ENCODE peak calls at places on chromosomes 12 and 14, in six cellular contexts. P is pancreas; R is A549; V is PC-3; U is CD8-positive, alpha-beta T cell; Z is GM23338. J is an unnamed sample.

GRCh38 chr14:61812347-61813100 is 50.3 kb downstream of the SNAPC1 start:
- DNase-seq in P (no peak), R (no peak), V (no peak), U (no peak), Z (peak), J (no peak)

GRCh38 chr14:54348923-54349615 is 47.7 kb upstream of the CDKN3 start:
- DNase-seq in P (no peak), R (no peak), V (no peak), U (no peak), Z (no peak), J (no peak)

GRCh38 chr12:480831-481230 is 21.1 kb downstream of the B4GALNT3 start:
- DNase-seq in P (no peak), R (no peak), V (no peak), U (no peak), Z (no peak), J (no peak)

GRCh38 chr12:113569841-113570240 is 98.2 kb upstream of the LHX5 start:
- DNase-seq in P (no peak), R (no peak), V (no peak), U (no peak), Z (no peak), J (no peak)

GRCh38 chr12:52826611-52827498 is 7.3 kb downstream of the KRT79 start:
- DNase-seq in P (no peak), R (no peak), V (no peak), U (no peak), Z (peak), J (no peak)

GRCh38 chr14:104280902-104281767 is 142.7 kb downstream of the KIF26A start:
- DNase-seq in P (peak), R (no peak), V (no peak), U (no peak), Z (no peak), J (no peak)

GRCh38 chr12:93888964-93889363 is 211.8 kb downstream of the CRADD start:
- DNase-seq in P (no peak), R (no peak), V (no peak), U (no peak), Z (no peak), J (no peak)

GRCh38 chr12:100388382-100388781 is 31.5 kb downstream of the SLC17A8 start:
- DNase-seq in P (no peak), R (no peak), V (no peak), U (no peak), Z (no peak), J (no peak)

DNA sequence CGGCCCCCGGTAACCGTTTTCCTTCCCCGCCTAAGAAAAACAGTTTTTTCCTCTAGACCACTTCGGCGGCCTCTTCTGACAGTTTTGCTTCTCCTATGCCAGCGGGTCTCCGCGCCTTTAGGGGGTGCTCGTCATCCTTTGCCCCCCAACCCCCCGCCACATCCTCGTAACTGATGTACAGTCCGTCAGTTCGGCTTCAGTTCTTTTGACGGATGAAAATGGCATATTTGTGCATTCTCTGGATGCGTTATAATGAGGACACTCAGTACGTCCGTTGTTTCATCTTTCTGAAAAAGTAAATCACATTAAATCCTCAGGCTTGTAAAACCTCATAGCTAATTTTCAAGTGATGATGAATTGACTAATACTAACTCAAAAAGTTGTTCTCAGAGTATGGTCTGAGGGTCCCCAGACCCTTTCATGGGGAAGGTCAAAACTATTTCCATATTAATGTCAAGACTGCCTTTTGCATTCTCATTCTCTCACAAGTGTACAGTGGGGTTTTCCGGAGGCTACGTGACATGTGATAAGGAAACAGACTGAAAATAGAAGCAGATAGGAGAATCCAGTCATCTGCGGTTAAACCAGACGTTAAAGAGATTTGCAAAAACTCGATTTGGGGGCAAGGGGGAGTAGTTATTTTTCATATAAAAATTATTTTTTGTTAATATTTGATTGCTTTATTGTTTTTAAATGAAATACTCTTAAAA is 829 bp upstream of the NAP1L1 start:
- DNase-seq in P (no peak), R (no peak), V (no peak), U (peak), Z (no peak), J (no peak)
- TF ChIP-seq CTCF in P (no peak), R (peak), V (peak), U (peak), Z (peak), J (peak)

DNA sequence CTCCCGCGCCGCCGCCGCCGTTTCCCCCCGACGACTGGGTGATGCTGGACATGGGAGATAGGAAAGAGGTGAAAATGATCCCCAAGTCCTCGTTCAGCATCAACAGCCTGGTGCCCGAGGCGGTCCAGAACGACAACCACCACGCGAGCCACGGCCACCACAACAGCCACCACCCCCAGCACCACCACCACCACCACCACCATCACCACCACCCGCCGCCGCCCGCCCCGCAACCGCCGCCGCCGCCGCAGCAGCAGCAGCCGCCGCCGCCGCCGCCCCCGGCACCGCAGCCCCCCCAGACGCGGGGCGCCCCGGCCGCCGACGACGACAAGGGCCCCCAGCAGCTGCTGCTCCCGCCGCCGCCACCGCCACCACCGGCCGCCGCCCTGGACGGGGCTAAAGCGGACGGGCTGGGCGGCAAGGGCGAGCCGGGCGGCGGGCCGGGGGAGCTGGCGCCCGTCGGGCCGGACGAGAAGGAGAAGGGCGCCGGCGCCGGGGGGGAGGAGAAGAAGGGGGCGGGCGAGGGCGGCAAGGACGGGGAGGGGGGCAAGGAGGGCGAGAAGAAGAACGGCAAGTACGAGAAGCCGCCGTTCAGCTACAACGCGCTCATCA is 758 bp downstream of the FOXG1 start:
- DNase-seq in P (no peak), R (no peak), V (no peak), U (no peak), Z (no peak), J (no peak)
- H3K27ac ChIP-seq in P (no peak), R (no peak), V (no peak), U (no peak), Z (no peak), J (no peak)

GRCh38 chr12:105928436-105928835 is 210.3 kb downstream of the NUAK1 start:
- DNase-seq in P (peak), R (no peak), V (peak), U (no peak), Z (no peak), J (peak)

GRCh38 chr12:105931104-105931503 is 207.7 kb downstream of the NUAK1 start:
- DNase-seq in P (no peak), R (no peak), V (no peak), U (no peak), Z (no peak), J (no peak)

GRCh38 chr12:105927553-105927952 is 211.2 kb downstream of the NUAK1 start:
- DNase-seq in P (no peak), R (no peak), V (no peak), U (no peak), Z (no peak), J (no peak)

GRCh38 chr12:105931762-105932587 is 206.8 kb downstream of the NUAK1 start:
- DNase-seq in P (no peak), R (no peak), V (no peak), U (no peak), Z (no peak), J (no peak)

DNA sequence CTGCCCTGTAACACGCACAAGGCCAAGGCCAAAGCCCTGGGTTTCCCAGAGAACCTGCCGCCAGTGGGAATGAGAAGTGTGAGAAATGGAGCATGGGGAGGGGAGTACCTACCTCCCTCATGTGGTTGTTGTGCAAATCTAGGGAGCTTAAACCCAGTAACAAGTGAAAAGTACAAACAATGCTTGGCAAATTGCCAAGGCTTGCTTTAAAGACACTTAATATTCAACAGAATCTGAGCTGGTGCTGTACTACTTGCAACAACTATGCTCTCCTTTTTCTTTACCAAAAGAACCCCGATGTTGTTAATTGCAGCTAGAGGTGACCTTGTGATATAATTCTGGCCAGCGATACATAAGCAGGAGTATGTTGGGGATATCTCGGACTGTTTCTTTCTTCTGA is 208.1 kb downstream of the NUAK1 start:
- DNase-seq in P (no peak), R (no peak), V (no peak), U (no peak), Z (peak), J (no peak)
- TF ChIP-seq CTCF in P (no peak), R (no peak), V (no peak), U (no peak), Z (no peak), J (no peak)

DNA sequence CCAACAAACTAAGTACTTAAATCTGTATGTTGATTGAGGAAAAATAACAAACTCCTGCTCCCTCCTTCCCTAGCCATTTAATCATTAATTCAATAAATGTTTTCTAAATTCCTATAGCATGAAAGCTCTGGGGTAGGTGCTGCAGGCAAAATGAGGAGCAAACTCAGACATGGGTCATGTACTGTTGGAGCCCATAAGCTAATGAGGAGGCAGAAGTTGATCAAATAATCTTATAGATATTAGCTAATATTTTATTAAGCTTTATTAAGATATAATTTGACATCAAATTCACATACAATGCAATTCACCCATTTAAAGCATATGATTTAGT is 70.6 kb downstream of the SYNE2 start:
- DNase-seq in P (no peak), R (no peak), V (no peak), U (no peak), Z (no peak), J (no peak)
- H3K27ac ChIP-seq in P (peak), R (peak), V (no peak), U (no peak), Z (no peak), J (peak)

DNA sequence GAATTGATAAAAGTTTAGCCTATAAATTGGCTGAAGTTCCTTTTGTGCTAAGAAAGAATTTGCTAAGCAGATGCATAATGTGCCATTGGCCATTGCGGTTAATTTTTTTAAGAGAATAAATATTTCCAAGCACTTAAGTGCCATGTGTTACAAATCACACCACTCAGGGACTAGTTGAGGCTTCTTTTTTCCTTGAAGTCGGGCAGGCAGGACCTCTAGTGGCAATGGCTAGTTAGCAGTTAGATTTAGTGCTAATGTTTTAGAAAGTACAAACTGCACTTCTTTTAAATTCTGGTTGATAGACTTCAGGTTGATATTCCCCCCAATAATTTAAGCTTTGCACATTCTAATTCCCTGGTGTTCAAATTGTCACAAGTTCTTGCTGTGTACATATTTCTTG is 294.3 kb downstream of the APAF1 start:
- DNase-seq in P (no peak), R (no peak), V (peak), U (no peak), Z (peak), J (no peak)
- TF ChIP-seq CTCF in P (peak), R (peak), V (peak), U (no peak), Z (peak), J (peak)

GRCh38 chr12:129363041-129363440 is 509.8 kb downstream of the GLT1D1 start:
- DNase-seq in P (no peak), R (no peak), V (no peak), U (no peak), Z (no peak), J (no peak)
- H3K27ac ChIP-seq in P (no peak), R (no peak), V (no peak), U (no peak), Z (no peak), J (no peak)

GRCh38 chr14:77286554-77286953 is 15.5 kb upstream of the NGB start:
- DNase-seq in P (no peak), R (no peak), V (no peak), U (no peak), Z (no peak), J (no peak)

GRCh38 chr14:77296155-77296554 is 24.5 kb downstream of the POMT2 start:
- DNase-seq in P (no peak), R (no peak), V (no peak), U (no peak), Z (no peak), J (no peak)

GRCh38 chr14:77290705-77291104 is 19.7 kb upstream of the NGB start:
- DNase-seq in P (no peak), R (no peak), V (peak), U (no peak), Z (peak), J (no peak)
- TF ChIP-seq CTCF in P (no peak), R (no peak), V (peak), U (no peak), Z (peak), J (no peak)